ENCODE peak calls at places on chromosomes 13 and 19, in seven cellular contexts. S is stimulated activated CD8-positive, alpha-beta memory T cell treated with anti-CD3 and anti-CD28 coated beads, Interleukin-7, amount 100 ng/mL, for 1 hour; J is NCI-H1092; X is AML-193; Y is amygdala; O is Ammon's horn; Z is ascending aorta. L is an unnamed sample.

GRCh38 chr13:21834511-21834910 is 163.6 kb downstream of the FGF9 start:
- DNase-seq in S (no peak), J (no peak), X (no peak), Y (no peak), O (no peak), Z (no peak), L (no peak)

GRCh38 chr13:84655677-84656076 is 773.4 kb upstream of the SLITRK1 start:
- DNase-seq in S (no peak), J (no peak), X (no peak), Y (no peak), O (no peak), Z (no peak), L (no peak)

GRCh38 chr19:39384839-39385568 is 5.9 kb downstream of the PAF1 start:
- DNase-seq in S (no peak), J (no peak), X (no peak), Y (no peak), O (no peak), Z (no peak), L (no peak)

GRCh38 chr19:45821103-45821521 is 6.0 kb upstream of the RSPH6A start:
- DNase-seq in S (no peak), J (no peak), X (no peak), Y (no peak), O (no peak), Z (no peak), L (no peak)

GRCh38 chr13:52109096-52109495 is 19.8 kb downstream of the NEK5 start:
- DNase-seq in S (no peak), J (no peak), X (no peak), Y (no peak), O (no peak), Z (no peak), L (no peak)

GRCh38 chr19:3452456-3453068 is 27.8 kb downstream of the SMIM24 start:
- DNase-seq in S (no peak), J (no peak), X (no peak), Y (no peak), O (no peak), Z (no peak), L (no peak)

GRCh38 chr19:6239401-6239844 is 40.4 kb downstream of the MLLT1 start:
- DNase-seq in S (no peak), J (no peak), X (no peak), Y (no peak), O (no peak), Z (no peak), L (no peak)

GRCh38 chr13:40445557-40445990 is 220.9 kb downstream of the FOXO1 start:
- DNase-seq in S (no peak), J (peak), X (no peak), Y (no peak), O (peak), Z (peak), L (no peak)

GRCh38 chr13:41199526-41199925 is 5.2 kb upstream of the KBTBD7 start:
- DNase-seq in S (no peak), J (no peak), X (peak), Y (no peak), O (no peak), Z (no peak), L (no peak)

GRCh38 chr13:46119883-46120614 is 15.2 kb upstream of the CPB2 start:
- DNase-seq in S (no peak), J (no peak), X (no peak), Y (no peak), O (no peak), Z (no peak), L (no peak)

L was measured in dorsolateral prefrontal cortex.